ENCODE peak calls at places on chromosome 19, in four cellular contexts. One of them, this sample, is unnamed.

GRCh38 chr19:46480409-46480808 is 9.0 kb upstream of the PNMA8A start:
- DNase-seq in left ventricle myocardium superior: no peak
- DNase-seq in PC-3: no peak
- DNase-seq in cerebellum: no peak
- DNase-seq in this sample: no peak

GRCh38 chr19:3176715-3177501 is 1.7 kb upstream of the S1PR4 start:
- DNase-seq in left ventricle myocardium superior: no peak
- DNase-seq in cerebellum: no peak
- DNase-seq in PC-3: peak
- DNase-seq in this sample: no peak

GRCh38 chr19:32178841-32179410 is 166.5 kb upstream of the ZNF507 start:
- DNase-seq in left ventricle myocardium superior: no peak
- DNase-seq in cerebellum: no peak
- DNase-seq in PC-3: no peak
- DNase-seq in this sample: no peak

GRCh38 chr19:4744451-4745170 is 21.0 kb upstream of the DPP9 start:
- DNase-seq in PC-3: peak
- DNase-seq in left ventricle myocardium superior: no peak
- DNase-seq in cerebellum: peak
- DNase-seq in this sample: no peak

GRCh38 chr19:50896591-50897190 is 14.5 kb downstream of the KLK4 start:
- DNase-seq in PC-3: peak
- DNase-seq in cerebellum: no peak
- DNase-seq in left ventricle myocardium superior: no peak
- DNase-seq in this sample: peak

GRCh38 chr19:52673014-52673413 is 34.9 kb upstream of the ZNF83 start:
- DNase-seq in cerebellum: no peak
- DNase-seq in PC-3: no peak
- DNase-seq in left ventricle myocardium superior: no peak
- DNase-seq in this sample: no peak

GRCh38 chr19:36213793-36214387 is 575 bp downstream of the ZNF565 start:
- DNase-seq in PC-3: peak
- DNase-seq in cerebellum: no peak
- DNase-seq in left ventricle myocardium superior: no peak
- DNase-seq in this sample: no peak

GRCh38 chr19:38900816-38901215 is 1.0 kb downstream of the NFKBIB start:
- DNase-seq in left ventricle myocardium superior: no peak
- DNase-seq in cerebellum: no peak
- DNase-seq in PC-3: no peak
- DNase-seq in this sample: no peak

GRCh38 chr19:38270587-38271167 is 6.3 kb downstream of the SPINT2 start:
- DNase-seq in PC-3: peak
- DNase-seq in left ventricle myocardium superior: no peak
- DNase-seq in cerebellum: no peak
- DNase-seq in this sample: no peak

GRCh38 chr19:8363803-8364771 is at the start of gene ANGPTL4:
- DNase-seq in cerebellum: no peak
- DNase-seq in PC-3: peak
- DNase-seq in left ventricle myocardium superior: peak
- DNase-seq in this sample: no peak

GRCh38 chr19:14517840-14518505 is at the start of gene DNAJB1:
- DNase-seq in cerebellum: peak
- DNase-seq in left ventricle myocardium superior: peak
- DNase-seq in PC-3: peak
- DNase-seq in this sample: peak

GRCh38 chr19:2797280-2797679 is 12.0 kb downstream of the THOP1 start:
- DNase-seq in left ventricle myocardium superior: peak
- DNase-seq in PC-3: no peak
- DNase-seq in cerebellum: no peak
- DNase-seq in this sample: no peak

GRCh38 chr19:51364200-51365106 is 1.7 kb downstream of the ETFB start:
- DNase-seq in cerebellum: no peak
- DNase-seq in PC-3: peak
- DNase-seq in left ventricle myocardium superior: no peak
- DNase-seq in this sample: no peak

GRCh38 chr19:55173717-55174409 is 6.2 kb downstream of the SYT5 start:
- DNase-seq in cerebellum: peak
- DNase-seq in left ventricle myocardium superior: peak
- DNase-seq in PC-3: peak
- DNase-seq in this sample: no peak

GRCh38 chr19:40204381-40204780 is 13.2 kb downstream of the MAP3K10 start:
- DNase-seq in PC-3: no peak
- DNase-seq in cerebellum: no peak
- DNase-seq in left ventricle myocardium superior: no peak
- DNase-seq in this sample: no peak

GRCh38 chr19:872266-872951 is 12.9 kb downstream of the CFD start:
- DNase-seq in cerebellum: no peak
- DNase-seq in PC-3: peak
- DNase-seq in left ventricle myocardium superior: peak
- DNase-seq in this sample: no peak

GRCh38 chr19:1106841-1107654 is 3.3 kb downstream of the GPX4 start:
- DNase-seq in left ventricle myocardium superior: no peak
- DNase-seq in PC-3: peak
- DNase-seq in cerebellum: no peak
- DNase-seq in this sample: no peak

GRCh38 chr19:8571006-8571411 is 6.2 kb downstream of the MYO1F start:
- DNase-seq in left ventricle myocardium superior: peak
- DNase-seq in cerebellum: no peak
- DNase-seq in PC-3: peak
- DNase-seq in this sample: no peak

This sample was measured in SHP77.